ENCODE peak calls at places on chromosomes 1 and 21, in five cellular contexts. W is AG04450, X is heart right ventricle, Q is PC-3, H is left lung. F is an unnamed sample. For H3K9me3, the result is how much of the 10 kb centered on the place peaks cover.

GRCh38 chr1:3190256-3191041 is 121.4 kb downstream of the PRDM16 start:
- DNase-seq in W (no peak), X (no peak), Q (no peak), H (no peak), F (no peak)

GRCh38 chr1:53197301-53198205 is 929 bp downstream of the CPT2 start:
- DNase-seq in W (no peak), X (no peak), Q (no peak), H (no peak), F (no peak)

GRCh38 chr1:37040773-37041172 is 6.5 kb upstream of the GRIK3 start:
- DNase-seq in W (no peak), X (no peak), Q (no peak), H (no peak), F (no peak)

GRCh38 chr1:229859026-229859425 is 208.0 kb upstream of the GALNT2 start:
- DNase-seq in W (no peak), X (no peak), Q (no peak), H (no peak), F (no peak)

GRCh38 chr1:10789392-10790154 is 6.9 kb downstream of the CASZ1 start:
- DNase-seq in W (no peak), X (no peak), Q (no peak), H (no peak), F (no peak)

GRCh38 chr1:188652678-188653077 is 1823.9 kb downstream of the PLA2G4A start:
- DNase-seq in W (peak), X (no peak), Q (no peak), H (no peak), F (no peak)

GRCh38 chr1:93979718-93980319 is 70.6 kb upstream of the GCLM start:
- DNase-seq in W (peak), X (no peak), Q (peak), H (no peak), F (no peak)

GRCh38 chr1:119477710-119478109 is 29.3 kb upstream of the HSD3B1 start:
- DNase-seq in W (no peak), X (no peak), Q (peak), H (no peak), F (no peak)

GRCh38 chr1:51671527-51672325 is 54.8 kb downstream of the OSBPL9 start:
- DNase-seq in W (peak), X (no peak), Q (no peak), H (no peak), F (no peak)

GRCh38 chr1:10814954-10815862 is 18.8 kb upstream of the CASZ1 start:
- DNase-seq in W (no peak), X (no peak), Q (no peak), H (no peak), F (peak)

GRCh38 chr21:44728716-44729115 is 17.3 kb upstream of the TSPEAR start:
- DNase-seq in W (no peak), X (no peak), Q (no peak), H (no peak), F (no peak)

GRCh38 chr1:203080456-203080855 is 5.4 kb downstream of the MYOG start:
- DNase-seq in W (no peak), X (no peak), Q (no peak), H (no peak), F (no peak)

GRCh38 chr1:67741786-67742185 is 56.8 kb downstream of the GADD45A start:
- DNase-seq in W (no peak), X (no peak), Q (no peak), H (no peak), F (no peak)

GRCh38 chr1:213303286-213303685 is 252.2 kb downstream of the RPS6KC1 start:
- DNase-seq in W (no peak), X (no peak), Q (peak), H (no peak), F (no peak)

GRCh38 chr1:33438364-33439145 is 7.7 kb upstream of the PHC2 start:
- DNase-seq in W (no peak), X (no peak), Q (no peak), H (no peak), F (no peak)

GRCh38 chr1:21938791-21939538 is 1.9 kb upstream of the HSPG2 start:
- DNase-seq in W (no peak), X (no peak), Q (no peak), H (no peak), F (no peak)
- H3K9me3 ChIP-seq in W (under half), X (under half), Q (under half), H (under half), F (under half)

GRCh38 chr1:24925082-24925779 is 4.8 kb downstream of the RUNX3 start:
- DNase-seq in W (no peak), X (no peak), Q (no peak), H (no peak), F (no peak)
- H3K27ac ChIP-seq in W (no peak), X (no peak), Q (no peak), H (no peak), F (no peak)

GRCh38 chr1:220251272-220251671 is 21.0 kb downstream of the RAB3GAP2 start:
- DNase-seq in W (no peak), X (no peak), Q (no peak), H (no peak), F (no peak)
- H3K9me3 ChIP-seq in W (under half), X (under half), Q (under half), H (under half), F (under half)

GRCh38 chr1:117674521-117675400 is 68.9 kb downstream of the TENT5C start:
- DNase-seq in W (no peak), X (no peak), Q (peak), H (no peak), F (no peak)
- H3K27ac ChIP-seq in W (no peak), X (peak), Q (no peak), H (no peak), F (no peak)

GRCh38 chr21:7951854-7952519 is 2569.4 kb upstream of the TPTE start:
- DNase-seq in W (no peak), X (no peak), Q (no peak), H (no peak), F (no peak)
- H3K9me3 ChIP-seq in W (half or more), X (under half), Q (half or more), H (half or more), F (under half)

GRCh38 chr1:9658186-9658585 is 6.7 kb downstream of the PIK3CD start:
- DNase-seq in W (no peak), X (no peak), Q (no peak), H (no peak), F (no peak)
- H3K27ac ChIP-seq in W (no peak), X (no peak), Q (no peak), H (no peak), F (no peak)

GRCh38 chr1:227622739-227623475 is 59.6 kb downstream of the ZNF678 start:
- DNase-seq in W (no peak), X (no peak), Q (peak), H (no peak), F (no peak)
- H3K9me3 ChIP-seq in W (under half), X (half or more), Q (half or more), H (half or more), F (under half)

DNA sequence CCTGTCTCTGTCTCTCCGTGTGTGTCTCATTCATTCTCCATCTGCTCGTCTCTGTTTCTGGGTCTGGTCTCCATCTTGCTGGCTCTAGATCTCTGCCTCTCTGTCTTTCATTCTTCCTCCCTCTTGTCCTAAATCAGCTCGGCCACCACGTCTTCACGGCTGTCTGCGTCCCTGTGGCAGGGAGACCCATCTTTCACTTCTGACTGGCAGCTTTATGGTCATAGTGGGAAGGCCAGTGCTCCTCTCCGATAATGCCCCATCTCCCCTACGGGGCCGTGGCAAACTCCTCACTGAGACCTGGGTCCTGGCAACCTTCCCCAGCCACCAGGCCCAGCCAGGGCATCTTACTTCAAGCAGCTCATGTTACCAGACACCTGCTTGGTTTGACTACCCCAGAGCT is 5.2 kb upstream of the COL16A1 start:
- DNase-seq in W (no peak), X (no peak), Q (no peak), H (no peak), F (no peak)
- H3K27ac ChIP-seq in W (no peak), X (no peak), Q (no peak), H (no peak), F (no peak)

GRCh38 chr1:20496241-20496661 is 10.2 kb upstream of the CAMK2N1 start:
- DNase-seq in W (no peak), X (no peak), Q (peak), H (no peak), F (no peak)

GRCh38 chr1:20500716-20501115 is 7.2 kb downstream of the MUL1 start:
- DNase-seq in W (no peak), X (no peak), Q (no peak), H (no peak), F (no peak)

GRCh38 chr1:20499718-20500117 is 8.2 kb downstream of the MUL1 start:
- DNase-seq in W (no peak), X (no peak), Q (no peak), H (no peak), F (no peak)

GRCh38 chr1:20498116-20498515 is 9.8 kb downstream of the MUL1 start:
- DNase-seq in W (no peak), X (no peak), Q (no peak), H (no peak), F (no peak)

DNA sequence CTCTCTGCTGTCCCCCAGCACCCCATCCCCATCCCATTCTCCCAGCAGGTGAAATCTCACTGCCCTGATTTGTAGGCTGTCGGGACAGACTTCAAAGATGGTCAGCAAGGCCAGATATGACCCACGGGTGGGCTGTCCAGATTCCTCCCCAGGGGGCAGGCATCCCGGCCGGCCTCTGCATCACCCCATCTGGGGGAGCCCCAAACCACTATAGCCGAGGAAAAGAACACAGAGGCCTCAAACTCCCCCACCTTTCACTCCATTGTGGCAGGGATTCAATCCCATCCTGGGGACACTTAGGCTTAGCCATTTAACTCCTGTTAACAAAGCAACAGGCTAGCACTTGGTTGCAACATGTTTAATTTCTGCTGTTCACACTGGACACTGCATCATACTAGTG is 8.8 kb downstream of the MUL1 start:
- DNase-seq in W (no peak), X (no peak), Q (no peak), H (no peak), F (no peak)
- H3K9me3 ChIP-seq in W (under half), X (under half), Q (under half), H (under half), F (under half)

F was measured in pancreas.